ENCODE peak calls at places on chromosomes 16 and 17, in four cellular contexts. One of them, this sample, is unnamed.

GRCh38 chr17:322006-322780 is 30.4 kb downstream of the RPH3AL start:
- DNase-seq in pancreas: no peak
- DNase-seq in heart right ventricle: no peak
- DNase-seq in RWPE1: no peak
- DNase-seq in this sample: no peak

GRCh38 chr17:82300707-82301270 is 16.6 kb downstream of the CD7 start:
- DNase-seq in pancreas: peak
- DNase-seq in heart right ventricle: peak
- DNase-seq in RWPE1: peak
- DNase-seq in this sample: no peak

GRCh38 chr17:50190278-50191069 is 11.0 kb downstream of the COL1A1 start:
- DNase-seq in pancreas: no peak
- DNase-seq in heart right ventricle: no peak
- DNase-seq in RWPE1: no peak
- DNase-seq in this sample: no peak

GRCh38 chr17:19285218-19285900 is 48.2 kb downstream of the EPN2 start:
- DNase-seq in pancreas: no peak
- DNase-seq in heart right ventricle: no peak
- DNase-seq in RWPE1: no peak
- DNase-seq in this sample: no peak

GRCh38 chr17:7221281-7222092 is 1.7 kb downstream of the ACADVL start:
- DNase-seq in pancreas: no peak
- DNase-seq in heart right ventricle: no peak
- DNase-seq in RWPE1: no peak
- DNase-seq in this sample: no peak

GRCh38 chr16:17211797-17212196 is 259.0 kb downstream of the XYLT1 start:
- DNase-seq in pancreas: no peak
- DNase-seq in heart right ventricle: no peak
- DNase-seq in RWPE1: no peak
- DNase-seq in this sample: no peak

GRCh38 chr16:16121185-16121727 is 102.0 kb downstream of the ABCC6 start:
- DNase-seq in pancreas: no peak
- DNase-seq in heart right ventricle: no peak
- DNase-seq in RWPE1: no peak
- DNase-seq in this sample: no peak

GRCh38 chr17:27403480-27404005 is 52.7 kb upstream of the KSR1 start:
- DNase-seq in pancreas: no peak
- DNase-seq in heart right ventricle: no peak
- DNase-seq in RWPE1: no peak
- DNase-seq in this sample: no peak

GRCh38 chr17:76529643-76530488 is 7.6 kb downstream of the CYGB start:
- DNase-seq in pancreas: peak
- DNase-seq in heart right ventricle: peak
- DNase-seq in RWPE1: no peak
- DNase-seq in this sample: peak

GRCh38 chr16:64981568-64982281 is 140.1 kb downstream of the CDH11 start:
- DNase-seq in pancreas: no peak
- DNase-seq in heart right ventricle: peak
- DNase-seq in RWPE1: no peak
- DNase-seq in this sample: no peak

GRCh38 chr17:44536090-44536960 is 21.0 kb upstream of the FZD2 start:
- DNase-seq in pancreas: no peak
- DNase-seq in heart right ventricle: peak
- DNase-seq in RWPE1: no peak
- DNase-seq in this sample: no peak

GRCh38 chr17:18944646-18945045 is 7.3 kb upstream of the SLC5A10 start:
- DNase-seq in pancreas: no peak
- DNase-seq in heart right ventricle: no peak
- DNase-seq in RWPE1: no peak
- DNase-seq in this sample: no peak

GRCh38 chr16:529012-529575 is 1.6 kb downstream of the CAPN15 start:
- DNase-seq in pancreas: peak
- DNase-seq in heart right ventricle: no peak
- DNase-seq in RWPE1: no peak
- DNase-seq in this sample: no peak

GRCh38 chr16:30894540-30895368 is 877 bp upstream of the BCL7C start:
- DNase-seq in pancreas: no peak
- DNase-seq in heart right ventricle: no peak
- DNase-seq in RWPE1: no peak
- DNase-seq in this sample: no peak

GRCh38 chr17:44314869-44315661 is 6.7 kb downstream of the RUNDC3A start:
- DNase-seq in pancreas: no peak
- DNase-seq in heart right ventricle: no peak
- DNase-seq in RWPE1: peak
- DNase-seq in this sample: peak

GRCh38 chr16:26598061-26598460 is 468.7 kb upstream of the C16orf82 start:
- DNase-seq in pancreas: no peak
- DNase-seq in heart right ventricle: no peak
- DNase-seq in RWPE1: no peak
- DNase-seq in this sample: no peak

GRCh38 chr16:81265658-81266451 is 27.4 kb downstream of the BCO1 start:
- DNase-seq in pancreas: peak
- DNase-seq in heart right ventricle: peak
- DNase-seq in RWPE1: no peak
- DNase-seq in this sample: no peak

GRCh38 chr16:1127101-1127500 is 25.8 kb upstream of the CACNA1H start:
- DNase-seq in pancreas: no peak
- DNase-seq in heart right ventricle: no peak
- DNase-seq in RWPE1: no peak
- DNase-seq in this sample: no peak

GRCh38 chr16:75491876-75492275 is 3.4 kb downstream of the CHST6 start:
- DNase-seq in pancreas: no peak
- DNase-seq in heart right ventricle: no peak
- DNase-seq in RWPE1: peak
- DNase-seq in this sample: peak

GRCh38 chr17:19533036-19533717 is 477 bp upstream of the SLC47A1 start:
- DNase-seq in pancreas: no peak
- DNase-seq in heart right ventricle: no peak
- DNase-seq in RWPE1: no peak
- DNase-seq in this sample: no peak

GRCh38 chr17:44384281-44384822 is 5.1 kb downstream of the ITGA2B start:
- DNase-seq in pancreas: no peak
- DNase-seq in heart right ventricle: no peak
- DNase-seq in RWPE1: no peak
- DNase-seq in this sample: no peak

GRCh38 chr16:69179255-69180010 is 7.5 kb upstream of the SNTB2 start:
- DNase-seq in pancreas: peak
- DNase-seq in heart right ventricle: peak
- DNase-seq in RWPE1: peak
- DNase-seq in this sample: peak

GRCh38 chr16:13471036-13471435 is 448.9 kb upstream of the ERCC4 start:
- DNase-seq in pancreas: no peak
- DNase-seq in heart right ventricle: no peak
- DNase-seq in RWPE1: no peak
- DNase-seq in this sample: no peak

GRCh38 chr17:81513669-81514484 is 1.3 kb upstream of the ACTG1 start:
- DNase-seq in pancreas: peak
- DNase-seq in heart right ventricle: peak
- DNase-seq in RWPE1: peak
- DNase-seq in this sample: peak

GRCh38 chr16:35174006-35174405 is 1714.6 kb downstream of the TP53TG3F start:
- DNase-seq in pancreas: no peak
- DNase-seq in heart right ventricle: no peak
- DNase-seq in RWPE1: no peak
- DNase-seq in this sample: no peak

GRCh38 chr17:77308768-77309726 is 168.3 kb downstream of the SEC14L1 start:
- DNase-seq in pancreas: no peak
- DNase-seq in heart right ventricle: no peak
- DNase-seq in RWPE1: no peak
- DNase-seq in this sample: no peak

This sample was measured in PC-9.